ENCODE peak calls at places on chromosomes 2 and 18, in five cellular contexts. One of them, this sample, is unnamed.

GRCh38 chr2:223598994-223599645 is 3.0 kb downstream of the SCG2 start:
- DNase-seq in uterus: no peak
- DNase-seq in aorta: no peak
- DNase-seq in heart left ventricle: no peak
- DNase-seq in hepatocyte: no peak
- DNase-seq in this sample: no peak

GRCh38 chr2:11955883-11956282 is 209.5 kb downstream of the LPIN1 start:
- DNase-seq in uterus: no peak
- DNase-seq in aorta: no peak
- DNase-seq in heart left ventricle: no peak
- DNase-seq in hepatocyte: no peak
- DNase-seq in this sample: peak; percentile 53

GRCh38 chr2:152443771-152444170 is 108.8 kb downstream of the FMNL2 start:
- DNase-seq in uterus: no peak
- DNase-seq in aorta: peak; percentile 68
- DNase-seq in heart left ventricle: no peak
- DNase-seq in hepatocyte: no peak
- DNase-seq in this sample: peak; percentile 39

GRCh38 chr18:45871655-45872054 is 46.2 kb downstream of the SIGLEC15 start:
- DNase-seq in uterus: no peak
- DNase-seq in aorta: no peak
- DNase-seq in heart left ventricle: no peak
- DNase-seq in hepatocyte: no peak
- DNase-seq in this sample: no peak

GRCh38 chr2:100778812-100779450 is 41.0 kb upstream of the NPAS2 start:
- DNase-seq in uterus: no peak
- DNase-seq in aorta: no peak
- DNase-seq in heart left ventricle: no peak
- DNase-seq in hepatocyte: no peak
- DNase-seq in this sample: no peak

GRCh38 chr2:84231474-84231873 is 227.6 kb downstream of the SUCLG1 start:
- DNase-seq in uterus: no peak
- DNase-seq in aorta: no peak
- DNase-seq in heart left ventricle: no peak
- DNase-seq in hepatocyte: no peak
- DNase-seq in this sample: no peak

GRCh38 chr2:199463708-199464613 is 6.2 kb upstream of the SATB2 start:
- DNase-seq in uterus: no peak
- DNase-seq in aorta: no peak
- DNase-seq in heart left ventricle: no peak
- DNase-seq in hepatocyte: peak; percentile 16
- DNase-seq in this sample: no peak

GRCh38 chr2:60515751-60516226 is 37.7 kb downstream of the BCL11A start:
- DNase-seq in uterus: no peak
- DNase-seq in aorta: peak; percentile 55
- DNase-seq in heart left ventricle: no peak
- DNase-seq in hepatocyte: peak; percentile 64
- DNase-seq in this sample: no peak

GRCh38 chr2:105478670-105479069 is 79.8 kb upstream of the FHL2 start:
- DNase-seq in uterus: no peak
- DNase-seq in aorta: no peak
- DNase-seq in heart left ventricle: no peak
- DNase-seq in hepatocyte: no peak
- DNase-seq in this sample: no peak

GRCh38 chr2:69132960-69133590 is 120.1 kb downstream of the ANTXR1 start:
- DNase-seq in uterus: no peak
- DNase-seq in aorta: no peak
- DNase-seq in heart left ventricle: no peak
- DNase-seq in hepatocyte: no peak
- DNase-seq in this sample: no peak

GRCh38 chr2:157194097-157194688 is 63.3 kb upstream of the GALNT5 start:
- DNase-seq in uterus: no peak
- DNase-seq in aorta: no peak
- DNase-seq in heart left ventricle: no peak
- DNase-seq in hepatocyte: peak; percentile 73
- DNase-seq in this sample: no peak

GRCh38 chr2:186695081-186695756 is 1.4 kb downstream of the FAM171B start:
- DNase-seq in uterus: no peak
- DNase-seq in aorta: no peak
- DNase-seq in heart left ventricle: no peak
- DNase-seq in hepatocyte: no peak
- DNase-seq in this sample: no peak

GRCh38 chr18:34158881-34159690 is 65.6 kb downstream of the NOL4 start:
- DNase-seq in uterus: peak; percentile 10
- DNase-seq in aorta: peak; percentile 42
- DNase-seq in heart left ventricle: peak; percentile 19
- DNase-seq in hepatocyte: peak; percentile 64
- DNase-seq in this sample: peak; percentile 51

GRCh38 chr18:23825978-23826405 is 136.7 kb downstream of the LAMA3 start:
- DNase-seq in uterus: peak; percentile 95
- DNase-seq in aorta: peak; percentile 76
- DNase-seq in heart left ventricle: peak; percentile 78
- DNase-seq in hepatocyte: peak; percentile 62
- DNase-seq in this sample: peak; percentile 74

GRCh38 chr2:228728961-228729360 is 542.1 kb downstream of the PID1 start:
- DNase-seq in uterus: no peak
- DNase-seq in aorta: no peak
- DNase-seq in heart left ventricle: no peak
- DNase-seq in hepatocyte: no peak
- DNase-seq in this sample: no peak

GRCh38 chr18:13216092-13216582 is 2.4 kb upstream of the LDLRAD4 start:
- DNase-seq in uterus: peak; percentile 69
- DNase-seq in aorta: peak; percentile 88
- DNase-seq in heart left ventricle: peak; percentile 85
- DNase-seq in hepatocyte: peak; percentile 84
- DNase-seq in this sample: peak; percentile 81

GRCh38 chr2:76008001-76008702 is 297.4 kb upstream of the GCFC2 start:
- DNase-seq in uterus: no peak
- DNase-seq in aorta: no peak
- DNase-seq in heart left ventricle: no peak
- DNase-seq in hepatocyte: no peak
- DNase-seq in this sample: no peak

GRCh38 chr2:187549951-187550555 is 4.2 kb downstream of the TFPI start:
- DNase-seq in uterus: no peak
- DNase-seq in aorta: no peak
- DNase-seq in heart left ventricle: no peak
- DNase-seq in hepatocyte: peak; percentile 20
- DNase-seq in this sample: no peak

GRCh38 chr2:66539452-66539851 is 104.5 kb downstream of the MEIS1 start:
- DNase-seq in uterus: peak; percentile 37
- DNase-seq in aorta: no peak
- DNase-seq in heart left ventricle: no peak
- DNase-seq in hepatocyte: no peak
- DNase-seq in this sample: no peak

GRCh38 chr2:168654724-168655123 is 147.7 kb upstream of the NOSTRIN start:
- DNase-seq in uterus: no peak
- DNase-seq in aorta: no peak
- DNase-seq in heart left ventricle: no peak
- DNase-seq in hepatocyte: no peak
- DNase-seq in this sample: no peak

GRCh38 chr18:56727399-56727798 is 76.2 kb downstream of the WDR7 start:
- DNase-seq in uterus: no peak
- DNase-seq in aorta: no peak
- DNase-seq in heart left ventricle: no peak
- DNase-seq in hepatocyte: no peak
- DNase-seq in this sample: no peak

GRCh38 chr2:178877874-178878273 is 70.7 kb upstream of the TTN start:
- DNase-seq in uterus: no peak
- DNase-seq in aorta: no peak
- DNase-seq in heart left ventricle: no peak
- DNase-seq in hepatocyte: no peak
- DNase-seq in this sample: no peak

GRCh38 chr2:216559625-216560156 is 61.0 kb downstream of the RPL37A start:
- DNase-seq in uterus: no peak
- DNase-seq in aorta: no peak
- DNase-seq in heart left ventricle: no peak
- DNase-seq in hepatocyte: no peak
- DNase-seq in this sample: no peak

GRCh38 chr2:52210611-52211010 is 1178.7 kb upstream of the NRXN1 start:
- DNase-seq in uterus: no peak
- DNase-seq in aorta: no peak
- DNase-seq in heart left ventricle: no peak
- DNase-seq in hepatocyte: no peak
- DNase-seq in this sample: no peak

GRCh38 chr2:212549463-212549862 is 10.9 kb upstream of the ERBB4 start:
- DNase-seq in uterus: no peak
- DNase-seq in aorta: no peak
- DNase-seq in heart left ventricle: no peak
- DNase-seq in hepatocyte: no peak
- DNase-seq in this sample: no peak

GRCh38 chr18:59669872-59670657 is 27.2 kb downstream of the CCBE1 start:
- DNase-seq in uterus: peak; percentile 76
- DNase-seq in aorta: no peak
- DNase-seq in heart left ventricle: no peak
- DNase-seq in hepatocyte: peak; percentile 21
- DNase-seq in this sample: no peak

GRCh38 chr2:74947703-74948102 is 10.7 kb upstream of the POLE4 start:
- DNase-seq in uterus: no peak
- DNase-seq in aorta: no peak
- DNase-seq in heart left ventricle: no peak
- DNase-seq in hepatocyte: no peak
- DNase-seq in this sample: no peak

GRCh38 chr18:36627616-36628015 is 201.2 kb downstream of the TPGS2 start:
- DNase-seq in uterus: no peak
- DNase-seq in aorta: no peak
- DNase-seq in heart left ventricle: no peak
- DNase-seq in hepatocyte: no peak
- DNase-seq in this sample: no peak

GRCh38 chr2:29587791-29588190 is 333.6 kb downstream of the ALK start:
- DNase-seq in uterus: no peak
- DNase-seq in aorta: no peak
- DNase-seq in heart left ventricle: no peak
- DNase-seq in hepatocyte: no peak
- DNase-seq in this sample: no peak

DNA sequence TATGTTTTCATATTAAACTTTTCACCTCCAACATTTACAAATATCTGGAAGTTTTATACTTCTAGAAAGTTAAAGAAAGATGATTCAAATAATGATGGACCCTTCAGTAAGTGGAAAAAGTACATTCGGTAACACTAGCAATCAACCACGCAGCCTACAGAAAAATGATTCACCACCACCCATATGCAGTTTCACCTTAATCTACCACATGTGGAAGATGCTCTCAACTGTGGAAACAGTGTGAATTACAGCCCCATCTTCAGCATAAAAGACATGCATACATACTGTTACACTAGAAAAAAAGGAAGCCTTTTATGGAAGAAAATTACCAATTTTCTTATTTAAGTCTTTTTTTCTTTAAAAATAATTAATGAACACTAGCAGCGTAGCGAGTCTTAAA is 1.1 kb downstream of the SLC38A11 start:
- DNase-seq in uterus: no peak
- DNase-seq in aorta: no peak
- DNase-seq in heart left ventricle: no peak
- DNase-seq in hepatocyte: no peak
- DNase-seq in this sample: no peak
- H3K4me3 ChIP-seq in uterus: no peak overlapping the region
- H3K4me3 ChIP-seq in aorta: no peak overlapping the region
- H3K4me3 ChIP-seq in heart left ventricle: no peak overlapping the region
- H3K4me3 ChIP-seq in hepatocyte: no peak overlapping the region
- H3K4me3 ChIP-seq in this sample: no peak overlapping the region

GRCh38 chr2:132949108-132949507 is 279.1 kb upstream of the LYPD1 start:
- DNase-seq in uterus: no peak
- DNase-seq in aorta: no peak
- DNase-seq in heart left ventricle: no peak
- DNase-seq in hepatocyte: no peak
- DNase-seq in this sample: no peak
- H3K9me3 ChIP-seq in uterus: no peaks in the 10 kb centered on the region
- H3K9me3 ChIP-seq in aorta: peaks cover 2% of the 10 kb centered on the region
- H3K9me3 ChIP-seq in heart left ventricle: no peaks in the 10 kb centered on the region
- H3K9me3 ChIP-seq in hepatocyte: no peaks in the 10 kb centered on the region
- H3K9me3 ChIP-seq in this sample: no peaks in the 10 kb centered on the region

DNA sequence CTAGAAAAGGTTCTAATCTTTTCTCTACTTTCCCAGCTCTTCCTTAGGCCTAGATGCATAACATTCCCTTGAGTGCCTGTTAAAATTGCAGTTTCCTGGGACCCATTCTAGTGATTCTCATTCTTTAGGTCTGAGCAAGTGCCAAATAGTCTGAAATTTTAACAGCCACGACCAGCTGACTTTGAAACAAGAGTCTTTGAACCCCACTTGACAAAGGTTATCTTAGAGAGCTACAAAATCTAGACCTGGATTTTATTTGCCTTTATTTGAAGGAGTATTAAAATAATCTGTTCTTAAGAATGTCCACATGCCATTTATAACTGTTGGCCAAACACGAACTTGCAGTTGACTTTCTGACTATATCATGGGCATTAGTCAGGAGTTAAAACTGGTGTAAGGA is 110.2 kb upstream of the LHCGR start:
- DNase-seq in uterus: no peak
- DNase-seq in aorta: no peak
- DNase-seq in heart left ventricle: no peak
- DNase-seq in hepatocyte: no peak
- DNase-seq in this sample: no peak
- H3K4me1 ChIP-seq in uterus: no peaks in the 10 kb centered on the region
- H3K4me1 ChIP-seq in aorta: no peaks in the 10 kb centered on the region
- H3K4me1 ChIP-seq in heart left ventricle: no peaks in the 10 kb centered on the region
- H3K4me1 ChIP-seq in hepatocyte: no peaks in the 10 kb centered on the region
- H3K4me1 ChIP-seq in this sample: no peaks in the 10 kb centered on the region

GRCh38 chr18:58609536-58609993 is 19.3 kb downstream of the ALPK2 start:
- DNase-seq in uterus: no peak
- DNase-seq in aorta: no peak
- DNase-seq in heart left ventricle: no peak
- DNase-seq in hepatocyte: no peak
- DNase-seq in this sample: no peak

GRCh38 chr18:58615150-58616132 is 13.4 kb downstream of the ALPK2 start:
- DNase-seq in uterus: no peak
- DNase-seq in aorta: no peak
- DNase-seq in heart left ventricle: no peak
- DNase-seq in hepatocyte: no peak
- DNase-seq in this sample: no peak

GRCh38 chr18:58608216-58608615 is 20.7 kb downstream of the ALPK2 start:
- DNase-seq in uterus: no peak
- DNase-seq in aorta: no peak
- DNase-seq in heart left ventricle: no peak
- DNase-seq in hepatocyte: no peak
- DNase-seq in this sample: no peak

GRCh38 chr18:58612239-58613055 is 16.4 kb downstream of the ALPK2 start:
- DNase-seq in uterus: no peak
- DNase-seq in aorta: no peak
- DNase-seq in heart left ventricle: no peak
- DNase-seq in hepatocyte: no peak
- DNase-seq in this sample: no peak

DNA sequence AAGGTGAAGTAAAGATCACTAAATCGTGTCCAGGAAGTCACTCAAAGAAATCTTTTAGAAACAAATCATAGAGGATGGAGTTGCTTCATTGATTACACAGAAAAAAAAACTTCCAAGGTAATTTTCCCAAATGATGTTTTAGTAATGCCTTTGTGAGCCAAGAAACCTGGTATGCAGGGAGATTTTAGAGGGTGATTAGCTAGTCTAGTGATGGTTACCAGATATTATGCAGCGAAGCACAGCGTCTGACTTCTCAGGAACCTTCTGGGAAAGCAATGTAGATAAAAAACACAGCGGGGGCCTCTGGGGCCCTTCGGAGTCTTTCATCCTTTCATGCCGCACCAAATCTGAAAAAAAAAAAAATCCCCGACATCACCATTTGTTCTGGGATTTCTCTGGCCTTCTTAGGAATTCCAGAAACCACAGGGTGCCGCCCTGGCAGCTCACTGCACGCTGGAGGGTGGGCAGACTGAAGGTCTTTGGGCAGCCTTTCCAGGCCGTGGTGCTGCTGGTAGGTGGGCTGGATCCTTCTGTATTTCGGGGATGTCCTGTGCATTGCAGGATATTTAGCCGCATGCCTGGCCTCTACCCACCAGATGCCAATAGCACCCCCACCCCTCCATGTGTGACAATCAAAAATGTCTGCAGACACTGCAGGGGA is 17.3 kb downstream of the ALPK2 start:
- DNase-seq in uterus: no peak
- DNase-seq in aorta: no peak
- DNase-seq in heart left ventricle: no peak
- DNase-seq in hepatocyte: no peak
- DNase-seq in this sample: no peak
- H3K4me3 ChIP-seq in uterus: no peak overlapping the region
- H3K4me3 ChIP-seq in aorta: no peak overlapping the region
- H3K4me3 ChIP-seq in heart left ventricle: no peak overlapping the region
- H3K4me3 ChIP-seq in hepatocyte: no peak overlapping the region
- H3K4me3 ChIP-seq in this sample: no peak overlapping the region

This sample was measured in right cardiac atrium.